ENCODE peak calls at places on chromosomes 5 and 9, in ten cellular contexts. G is IMR-90; Z is aorta; A is lung; U is ovary; F is A549; Q is CD4-positive, alpha-beta T cell; R is heart left ventricle; W is CD8-positive, alpha-beta memory T cell; Y is endodermal cell. V is an unnamed sample. For H3K9me3, the result is how much of the 10 kb centered on the place peaks cover.

GRCh38 chr9:79555474-79555873 is 16.3 kb upstream of the TLE4 start:
- DNase-seq in G (peak), Z (no peak), R (no peak), Q (no peak), W (no peak), U (no peak), Y (no peak), A (no peak), F (no peak), V (no peak)

GRCh38 chr5:14142202-14142855 is 813 bp upstream of the TRIO start:
- DNase-seq in Q (no peak), Y (no peak), A (no peak), W (no peak), F (no peak), G (no peak), R (no peak), U (no peak), Z (no peak), V (no peak)

GRCh38 chr9:68653141-68653595 is 51.9 kb upstream of the PIP5K1B start:
- DNase-seq in A (no peak), Y (no peak), R (no peak), W (no peak), Q (no peak), U (no peak), G (no peak), Z (no peak), F (no peak), V (no peak)

GRCh38 chr5:77444356-77444755 is 47.8 kb downstream of the WDR41 start:
- DNase-seq in F (no peak), R (no peak), A (no peak), Y (no peak), U (no peak), Q (no peak), Z (no peak), W (no peak), G (peak), V (no peak)

GRCh38 chr9:88937248-88937647 is 54.0 kb upstream of the S1PR3 start:
- DNase-seq in G (no peak), A (no peak), Z (no peak), U (no peak), Q (no peak), R (no peak), Y (no peak), W (no peak), F (no peak), V (no peak)

GRCh38 chr9:80964374-80964773 is 725.0 kb downstream of the TLE1 start:
- DNase-seq in A (no peak), Q (no peak), W (no peak), F (no peak), U (no peak), G (no peak), Y (no peak), Z (no peak), R (no peak), V (no peak)

GRCh38 chr5:158988987-158989624 is 110.6 kb downstream of the EBF1 start:
- DNase-seq in Q (no peak), G (no peak), R (no peak), W (no peak), F (no peak), A (no peak), Y (no peak), U (no peak), Z (no peak), V (no peak)

GRCh38 chr5:68024426-68024825 is 191.1 kb upstream of the PIK3R1 start:
- DNase-seq in F (no peak), W (no peak), Y (no peak), A (no peak), G (no peak), Q (no peak), U (no peak), Z (no peak), R (no peak), V (no peak)

GRCh38 chr5:32639943-32640342 is 54.6 kb downstream of the SUB1 start:
- DNase-seq in R (no peak), U (no peak), Z (no peak), Y (no peak), Q (no peak), G (no peak), W (no peak), A (no peak), F (no peak), V (no peak)

GRCh38 chr9:127112056-127112455 is 10.4 kb downstream of the ANGPTL2 start:
- DNase-seq in Z (no peak), W (no peak), F (no peak), Q (no peak), R (peak), A (no peak), Y (peak), G (no peak), U (peak), V (no peak)

GRCh38 chr5:173333900-173334685 is 5.9 kb upstream of the STC2 start:
- DNase-seq in A (no peak), F (no peak), R (no peak), Z (no peak), G (peak), W (no peak), U (no peak), Y (no peak), Q (no peak), V (no peak)

GRCh38 chr5:12017037-12017436 is 112.8 kb upstream of the CTNND2 start:
- DNase-seq in Y (peak), Z (no peak), Q (no peak), W (no peak), U (no peak), R (no peak), A (no peak), F (no peak), G (no peak), V (no peak)

GRCh38 chr9:87445646-87446045 is 52.0 kb upstream of the DAPK1 start:
- DNase-seq in Y (peak), R (peak), U (peak), Q (no peak), F (peak), A (peak), Z (peak), G (peak), W (peak), V (no peak)

GRCh38 chr9:3758816-3759576 is 233.2 kb upstream of the RFX3 start:
- DNase-seq in W (no peak), Q (no peak), A (no peak), G (peak), Y (no peak), R (no peak), U (no peak), Z (no peak), F (no peak), V (no peak)

GRCh38 chr5:151670074-151670686 is 16.5 kb downstream of the SPARC start:
- DNase-seq in Z (no peak), W (no peak), R (no peak), Q (no peak), U (no peak), F (no peak), Y (no peak), G (peak), A (no peak), V (peak)

GRCh38 chr5:52825826-52826225 is 38.1 kb downstream of the ITGA1 start:
- DNase-seq in Q (no peak), W (no peak), Z (no peak), U (no peak), R (no peak), A (no peak), Y (no peak), F (no peak), G (no peak), V (no peak)

GRCh38 chr5:50595199-50595598 is 71.2 kb upstream of the PARP8 start:
- DNase-seq in Z (no peak), W (no peak), U (no peak), A (no peak), F (no peak), Q (no peak), Y (no peak), R (no peak), G (peak), V (no peak)

GRCh38 chr5:1428107-1428506 is 17.1 kb downstream of the SLC6A3 start:
- DNase-seq in Z (no peak), G (no peak), F (no peak), A (no peak), U (no peak), R (no peak), Q (no peak), W (no peak), Y (no peak), V (no peak)
- H3K9me3 ChIP-seq in Z (under half), G (under half), F (under half), A (under half), U (under half), R (under half), Q (under half), W (under half), Y (under half), V (under half)

DNA sequence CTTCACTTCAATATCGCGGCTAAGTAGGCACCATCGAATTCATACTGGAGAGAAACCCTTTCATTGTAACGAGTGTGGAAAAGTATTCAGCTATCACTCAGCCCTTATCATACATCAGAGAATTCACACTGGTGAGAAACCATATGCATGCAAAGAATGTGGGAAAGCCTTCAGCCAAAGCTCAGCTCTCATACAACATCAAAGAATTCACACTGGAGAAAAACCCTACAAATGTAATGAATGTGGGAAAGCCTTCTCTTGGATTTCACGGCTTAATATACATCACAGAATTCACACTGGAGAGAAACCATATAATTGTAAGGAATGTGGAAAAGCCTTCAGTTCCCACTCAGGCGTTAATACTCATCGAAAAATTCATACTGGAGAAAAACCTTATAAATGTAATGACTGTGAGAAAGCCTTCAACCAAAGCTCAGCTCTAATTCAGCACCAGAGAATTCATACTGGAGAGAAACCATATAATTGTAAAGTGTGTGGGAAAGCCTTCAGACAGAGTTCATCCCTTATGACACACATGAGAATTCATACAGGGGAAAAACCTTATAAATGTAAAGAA is 9.5 kb downstream of the ZNF879 start:
- DNase-seq in A (no peak), Z (no peak), Y (no peak), G (no peak), Q (no peak), R (no peak), F (no peak), W (no peak), U (no peak), V (no peak)
- H3K9me3 ChIP-seq in A (half or more), Z (under half), Y (half or more), G (half or more), Q (half or more), R (half or more), F (half or more), W (half or more), U (under half), V (under half)

GRCh38 chr5:3101561-3101960 is 350.1 kb upstream of the IRX2 start:
- DNase-seq in A (no peak), Q (no peak), Y (peak), Z (no peak), W (no peak), F (no peak), G (no peak), U (no peak), R (no peak), V (no peak)

GRCh38 chr5:3102531-3102930 is 351.1 kb upstream of the IRX2 start:
- DNase-seq in Q (no peak), G (no peak), R (no peak), Z (no peak), U (no peak), W (no peak), F (no peak), A (no peak), Y (no peak), V (no peak)

GRCh38 chr5:3099526-3099925 is 348.0 kb upstream of the IRX2 start:
- DNase-seq in F (no peak), U (no peak), Q (no peak), Z (no peak), R (no peak), W (no peak), G (no peak), A (no peak), Y (no peak), V (no peak)

GRCh38 chr5:3099954-3100353 is 348.5 kb upstream of the IRX2 start:
- DNase-seq in W (no peak), G (no peak), A (no peak), U (no peak), Z (no peak), Q (no peak), F (no peak), Y (no peak), R (no peak), V (no peak)

GRCh38 chr5:3100921-3101551 is 349.6 kb upstream of the IRX2 start:
- DNase-seq in F (no peak), W (no peak), U (no peak), R (no peak), Q (no peak), G (no peak), Y (peak), Z (no peak), A (no peak), V (no peak)
- H3K9me3 ChIP-seq in F (under half), W (under half), U (under half), R (under half), Q (under half), G (under half), Y (under half), Z (under half), A (under half), V (under half)

DNA sequence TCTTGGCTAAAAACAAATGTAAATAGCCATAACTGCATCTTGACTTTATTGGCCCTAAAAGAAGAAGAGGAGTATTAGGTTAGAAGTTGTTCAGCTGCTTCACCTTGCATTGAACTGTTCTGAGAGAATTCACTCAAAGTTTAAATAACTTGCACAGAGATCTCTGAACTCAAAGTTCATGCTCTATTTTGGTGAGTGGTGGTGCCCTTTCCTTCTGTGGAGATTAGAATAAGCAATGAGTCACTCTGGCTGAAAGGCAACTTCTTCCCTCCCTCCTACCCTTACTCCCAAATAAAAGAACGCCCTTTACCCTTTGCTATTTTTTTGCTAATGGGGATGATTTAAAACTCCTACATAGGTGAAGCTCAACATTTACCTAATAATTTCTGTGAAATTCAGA is 48.9 kb downstream of the ERMP1 start:
- DNase-seq in A (no peak), Z (no peak), W (no peak), Y (no peak), Q (no peak), G (peak), F (no peak), R (no peak), U (no peak), V (no peak)
- H3K9me3 ChIP-seq in A (under half), Z (under half), W (under half), Y (under half), Q (under half), G (under half), F (under half), R (under half), U (under half), V (under half)

DNA sequence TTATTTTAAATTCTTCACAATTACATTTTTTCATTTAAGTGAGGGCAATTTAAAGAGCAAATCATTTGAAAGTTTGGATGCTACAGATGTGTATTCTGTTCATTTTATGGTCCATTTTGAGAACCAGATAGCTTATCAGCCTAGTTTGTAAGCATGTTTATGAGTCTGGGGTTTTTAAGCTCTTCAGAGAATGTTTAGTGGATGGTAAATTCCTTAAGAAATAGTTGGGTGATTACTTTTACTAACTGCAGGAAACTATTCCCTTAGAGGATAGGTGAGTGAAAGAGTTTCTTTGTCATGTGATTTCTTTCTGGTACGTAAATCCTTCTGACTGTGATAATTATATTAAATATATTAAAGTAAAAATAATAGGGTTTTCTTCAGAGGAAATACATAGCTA is 17.6 kb downstream of the RASGRF2 start:
- DNase-seq in W (no peak), F (no peak), Z (no peak), R (no peak), A (no peak), Q (no peak), Y (no peak), U (no peak), G (peak), V (no peak)
- H3K9me3 ChIP-seq in W (under half), F (under half), Z (under half), R (under half), A (under half), Q (under half), Y (under half), U (under half), G (under half), V (under half)

GRCh38 chr5:75468593-75468992 is 42.8 kb downstream of the CERT1 start:
- DNase-seq in F (no peak), R (no peak), A (no peak), Q (no peak), U (no peak), G (no peak), W (no peak), Y (no peak), Z (no peak), V (no peak)
- H3K9me3 ChIP-seq in F (under half), R (under half), A (under half), Q (under half), U (under half), G (under half), W (under half), Y (under half), Z (under half), V (under half)

DNA sequence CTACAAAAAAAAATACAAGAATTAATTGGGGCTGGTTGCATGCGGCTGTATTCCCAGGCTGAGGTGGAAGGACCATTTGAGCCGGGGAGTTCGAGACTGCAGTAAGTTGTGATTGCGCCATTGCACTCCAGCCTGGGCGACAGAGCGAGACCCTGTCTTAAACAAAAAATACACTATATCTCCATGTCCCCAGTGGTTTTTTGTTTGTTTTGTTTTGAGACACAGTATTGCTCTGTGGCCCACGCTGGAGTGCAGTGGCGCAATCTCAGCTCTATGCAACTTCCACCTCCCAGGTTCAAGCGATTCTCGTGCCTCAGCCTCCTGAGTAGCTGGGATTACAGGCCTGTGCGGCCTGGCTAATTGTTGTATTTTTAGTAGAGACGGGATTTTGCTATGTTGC is 1.1 kb downstream of the COQ4 start:
- DNase-seq in Y (no peak), G (no peak), F (no peak), R (no peak), W (no peak), Q (no peak), U (no peak), A (no peak), Z (no peak), V (no peak)
- H3K9me3 ChIP-seq in Y (under half), G (under half), F (under half), R (under half), W (under half), Q (under half), U (under half), A (under half), Z (under half), V (under half)

DNA sequence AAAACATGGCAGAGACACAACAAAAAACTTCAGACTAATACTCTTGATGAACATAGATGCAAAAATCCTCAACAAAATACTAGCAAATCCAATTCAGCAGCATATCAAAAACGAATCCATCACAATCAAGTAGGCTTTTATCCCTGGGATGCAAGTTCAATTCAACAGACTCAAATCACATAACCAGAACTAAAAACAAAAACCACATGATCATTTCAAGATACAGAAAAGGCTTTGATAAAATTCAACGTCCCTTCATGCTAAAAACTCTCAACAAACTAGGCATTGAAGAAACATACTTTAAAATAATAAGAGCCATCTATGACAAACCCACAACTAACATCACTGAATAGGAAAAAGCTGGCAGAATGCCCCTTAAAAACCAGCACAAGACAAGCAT is 93.6 kb downstream of the TUSC1 start:
- DNase-seq in F (no peak), Z (no peak), Q (no peak), R (no peak), Y (no peak), A (no peak), G (no peak), W (no peak), U (no peak), V (no peak)
- H3K9me3 ChIP-seq in F (under half), Z (under half), Q (under half), R (under half), Y (under half), A (under half), G (under half), W (under half), U (under half), V (under half)